ENCODE peak calls at places on chromosomes 16 and 17, in eight cellular contexts. U, A, W, Y, C, P, H and E are unnamed samples. For H3K27me3, the result is how much of the 10 kb centered on the place peaks cover.

GRCh38 chr16:46629331-46629843 is 8.2 kb upstream of the SHCBP1 start:
- DNase-seq in U (no peak), W (no peak), C (no peak), P (no peak), H (peak), A (no peak), Y (no peak), E (no peak)

GRCh38 chr17:44202756-44203155 is 3.1 kb upstream of the ATXN7L3 start:
- DNase-seq in Y (no peak), P (no peak), W (no peak), C (no peak), H (no peak), A (no peak), U (no peak), E (no peak)

GRCh38 chr17:43034623-43035293 is 9.7 kb downstream of the RND2 start:
- DNase-seq in P (no peak), A (no peak), U (no peak), Y (no peak), W (no peak), C (no peak), H (no peak), E (no peak)

GRCh38 chr17:2068101-2068518 is 13.2 kb downstream of the HIC1 start:
- DNase-seq in A (no peak), U (no peak), W (no peak), P (no peak), Y (peak), H (no peak), C (no peak), E (no peak)

GRCh38 chr16:4293181-4293716 is 20.4 kb upstream of the TFAP4 start:
- DNase-seq in W (no peak), H (no peak), Y (no peak), A (no peak), P (no peak), C (no peak), U (no peak), E (no peak)

GRCh38 chr17:71110326-71110725 is 941.0 kb downstream of the KCNJ2 start:
- DNase-seq in Y (no peak), A (no peak), C (no peak), U (no peak), W (no peak), H (no peak), P (no peak), E (no peak)

GRCh38 chr17:42016952-42017865 is at the start of gene DNAJC7:
- DNase-seq in H (peak), C (peak), Y (peak), P (peak), A (peak), W (peak), U (peak), E (peak)

GRCh38 chr16:18855196-18855595 is 53.8 kb upstream of the ARL6IP1 start:
- DNase-seq in A (no peak), U (peak), P (no peak), W (no peak), C (no peak), H (no peak), Y (no peak), E (no peak)

GRCh38 chr16:2752035-2752849 is at the start of gene SRRM2:
- DNase-seq in Y (peak), A (peak), W (peak), C (peak), U (peak), P (peak), H (peak), E (peak)
- TF ChIP-seq CTCF in Y (no peak), A (no peak), W (no peak), C (peak), U (no peak), P (no peak), H (no peak), E (peak)

DNA sequence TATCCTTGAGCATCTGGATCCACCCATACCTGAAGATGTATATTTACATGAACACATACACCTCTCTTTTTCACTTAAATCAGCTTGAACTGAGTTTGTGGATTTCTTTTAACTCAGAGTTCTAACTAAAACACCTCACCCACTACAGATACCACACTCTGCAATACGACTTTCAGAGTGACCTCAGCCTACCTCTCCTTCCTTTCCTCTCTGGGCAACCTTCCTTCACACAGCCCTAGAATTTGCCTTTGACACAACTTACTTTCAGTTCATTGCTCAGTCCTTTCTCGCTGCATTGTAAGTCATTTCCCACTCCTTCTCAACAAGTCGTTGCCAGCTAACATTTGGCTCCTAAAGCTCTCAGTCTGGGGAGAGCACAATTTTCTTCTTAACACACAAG is 151.9 kb upstream of the IRX3 start:
- DNase-seq in H (no peak), C (no peak), W (no peak), P (no peak), Y (no peak), U (no peak), A (no peak), E (no peak)
- H3K27me3 ChIP-seq in H (under half), C (under half), W (under half), P (under half), Y (under half), U (under half), A (under half), E (under half)

GRCh38 chr16:83955218-83956130 is 2.4 kb downstream of the OSGIN1 start:
- DNase-seq in H (no peak), U (no peak), P (no peak), A (peak), W (no peak), Y (no peak), C (no peak), E (no peak)

GRCh38 chr16:83952587-83952939 is 477 bp upstream of the OSGIN1 start:
- DNase-seq in H (no peak), W (no peak), A (no peak), P (no peak), C (peak), Y (no peak), U (no peak), E (peak)

GRCh38 chr16:83954577-83955016 is 1.6 kb downstream of the OSGIN1 start:
- DNase-seq in P (peak), A (peak), H (no peak), Y (peak), C (no peak), W (no peak), U (no peak), E (peak)

GRCh38 chr16:83952940-83953795 is at the start of gene OSGIN1:
- DNase-seq in P (peak), A (peak), U (peak), H (peak), Y (peak), C (peak), W (peak), E (peak)

GRCh38 chr16:83953796-83954576 is 946 bp downstream of the OSGIN1 start:
- DNase-seq in W (no peak), C (peak), Y (no peak), A (no peak), U (no peak), H (peak), P (no peak), E (peak)
- H3K4me3 ChIP-seq in W (peak), C (peak), Y (peak), A (peak), U (peak), H (peak), P (peak), E (peak)

GRCh38 chr17:80364091-80364691 is 50.8 kb upstream of the ENDOV start:
- DNase-seq in C (no peak), P (peak), Y (no peak), A (no peak), W (no peak), U (no peak), H (peak), E (no peak)
- TF ChIP-seq CTCF in C (no peak), P (peak), Y (no peak), A (peak), W (peak), U (peak), H (peak), E (peak)

GRCh38 chr16:50961944-50962343 is 189.1 kb downstream of the SALL1 start:
- DNase-seq in P (no peak), A (no peak), H (no peak), W (no peak), C (no peak), U (no peak), Y (no peak), E (no peak)
- H3K27me3 ChIP-seq in P (under half), A (under half), H (under half), W (under half), C (under half), U (under half), Y (under half), E (under half)

GRCh38 chr16:30699615-30700099 is 686 bp downstream of the SRCAP start:
- DNase-seq in W (no peak), H (no peak), U (no peak), P (no peak), C (no peak), Y (no peak), A (no peak), E (no peak)

GRCh38 chr16:30698139-30698815 is 694 bp upstream of the SRCAP start:
- DNase-seq in H (peak), P (peak), C (peak), A (peak), W (peak), U (peak), Y (peak), E (peak)

GRCh38 chr16:30698816-30699614 is at the start of gene SRCAP:
- DNase-seq in H (peak), W (peak), U (peak), Y (peak), C (peak), P (peak), A (peak), E (peak)

GRCh38 chr16:30700971-30701370 is 2.0 kb downstream of the SRCAP start:
- DNase-seq in A (no peak), C (no peak), U (no peak), W (no peak), Y (no peak), H (no peak), P (no peak), E (no peak)

GRCh38 chr16:30700491-30700890 is 1.5 kb downstream of the SRCAP start:
- DNase-seq in Y (no peak), H (no peak), C (no peak), W (no peak), A (peak), P (no peak), U (no peak), E (peak)
- H3K4me3 ChIP-seq in Y (no peak), H (no peak), C (no peak), W (no peak), A (peak), P (no peak), U (no peak), E (no peak)

GRCh38 chr16:5510819-5511370 is 413.3 kb upstream of the EEF2KMT start:
- DNase-seq in C (peak), P (no peak), H (peak), U (no peak), A (no peak), Y (no peak), W (no peak), E (no peak)

GRCh38 chr16:5508371-5508770 is 410.8 kb upstream of the EEF2KMT start:
- DNase-seq in W (no peak), U (no peak), H (no peak), Y (no peak), C (no peak), P (no peak), A (no peak), E (no peak)

GRCh38 chr16:5512037-5512436 is 414.4 kb upstream of the EEF2KMT start:
- DNase-seq in P (no peak), H (no peak), Y (no peak), A (no peak), C (no peak), W (no peak), U (no peak), E (no peak)

GRCh38 chr16:5509336-5509735 is 411.7 kb upstream of the EEF2KMT start:
- DNase-seq in Y (no peak), P (no peak), H (no peak), A (no peak), U (no peak), C (no peak), W (no peak), E (no peak)

DNA sequence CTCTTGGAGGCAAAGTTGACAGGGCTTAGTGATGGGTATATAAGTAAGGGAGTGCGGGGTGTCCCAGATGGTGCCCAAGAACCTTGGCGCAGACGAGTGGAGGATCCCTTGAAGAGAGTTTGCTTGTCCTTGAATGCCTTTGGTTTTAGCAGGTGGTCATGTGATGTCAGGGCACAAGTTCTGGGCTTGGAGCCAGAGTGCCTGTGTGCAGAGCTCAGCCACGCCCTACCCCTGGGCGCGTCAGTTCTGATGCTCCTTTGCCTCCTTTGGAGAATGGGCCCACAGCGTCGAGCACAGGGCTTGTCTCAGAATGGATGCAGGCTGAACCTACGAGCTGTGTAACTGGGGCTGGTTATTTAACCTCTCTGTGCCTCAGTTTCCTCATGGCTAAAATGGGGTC is 412.2 kb upstream of the EEF2KMT start:
- DNase-seq in A (no peak), Y (no peak), P (no peak), W (no peak), U (no peak), H (no peak), C (no peak), E (peak)
- TF ChIP-seq CTCF in A (no peak), Y (no peak), P (no peak), W (no peak), U (no peak), H (no peak), C (no peak), E (no peak)

GRCh38 chr17:45789874-45790273 is 5.8 kb downstream of the CRHR1 start:
- DNase-seq in Y (no peak), P (no peak), C (no peak), H (no peak), U (no peak), A (no peak), W (no peak), E (no peak)

GRCh38 chr17:45791041-45791582 is 7.0 kb downstream of the CRHR1 start:
- DNase-seq in C (no peak), H (no peak), W (no peak), Y (peak), U (no peak), A (no peak), P (no peak), E (no peak)

GRCh38 chr17:45792437-45792836 is 8.3 kb downstream of the CRHR1 start:
- DNase-seq in H (no peak), U (no peak), P (no peak), C (no peak), W (no peak), A (no peak), Y (no peak), E (no peak)

GRCh38 chr17:45791935-45792334 is 7.8 kb downstream of the CRHR1 start:
- DNase-seq in C (peak), A (no peak), H (no peak), W (no peak), U (no peak), P (no peak), Y (no peak), E (peak)

GRCh38 chr17:45790296-45790922 is 6.3 kb downstream of the CRHR1 start:
- DNase-seq in A (no peak), U (no peak), P (no peak), Y (peak), C (peak), W (no peak), H (no peak), E (no peak)
- H3K27me3 ChIP-seq in A (half or more), U (half or more), P (under half), Y (under half), C (under half), W (half or more), H (half or more), E (under half)

GRCh38 chr16:725041-725376 is 1.2 kb downstream of the CCDC78 start:
- DNase-seq in A (no peak), P (no peak), W (no peak), Y (no peak), H (no peak), C (no peak), U (no peak), E (no peak)
- H3K4me3 ChIP-seq in A (no peak), P (no peak), W (no peak), Y (no peak), H (no peak), C (no peak), U (no peak), E (no peak)